ENCODE peak calls at places on chromosome 1, in five cellular contexts. Q is AG08396; K is T follicular helper cell; E is central memory CD4-positive, alpha-beta T cell; R is HEK293T. D is an unnamed sample.

GRCh38 chr1:8925406-8925805 is 20.3 kb upstream of the CA6 start:
- DNase-seq in Q (no peak), K (no peak), E (no peak), R (no peak), D (no peak)

GRCh38 chr1:26761217-26761616 is 26.5 kb upstream of the PIGV start:
- DNase-seq in Q (no peak), K (no peak), E (no peak), R (no peak), D (no peak)

GRCh38 chr1:32466761-32467160 is 1.9 kb downstream of the ZBTB8B start:
- DNase-seq in Q (no peak), K (no peak), E (no peak), R (no peak), D (no peak)

GRCh38 chr1:44361478-44361877 is 6.4 kb upstream of the ERI3 start:
- DNase-seq in Q (no peak), K (no peak), E (no peak), R (peak; percentile 21), D (no peak)

GRCh38 chr1:63691672-63692425 is 82.0 kb upstream of the ROR1 start:
- DNase-seq in Q (peak; percentile 66), K (no peak), E (peak; percentile 3), R (peak; percentile 84), D (no peak)

GRCh38 chr1:45908613-45909140 is 105.3 kb downstream of the MAST2 start:
- DNase-seq in Q (no peak), K (no peak), E (no peak), R (no peak), D (no peak)

GRCh38 chr1:210949489-210949888 is 184.5 kb downstream of the KCNH1 start:
- DNase-seq in Q (no peak), K (no peak), E (no peak), R (no peak), D (no peak)

GRCh38 chr1:76330993-76331603 is 256.6 kb downstream of the ST6GALNAC3 start:
- DNase-seq in Q (peak; percentile 36), K (peak; percentile 7), E (peak; percentile 26), R (peak; percentile 75), D (no peak)

GRCh38 chr1:180027949-180028445 is 73.4 kb downstream of the CEP350 start:
- DNase-seq in Q (peak; percentile 29), K (no peak), E (no peak), R (no peak), D (no peak)

GRCh38 chr1:2864203-2864905 is 62.9 kb upstream of the TTC34 start:
- DNase-seq in Q (no peak), K (no peak), E (no peak), R (no peak), D (no peak)

GRCh38 chr1:89794406-89794805 is 26.4 kb upstream of the LRRC8D start:
- DNase-seq in Q (peak; percentile 45), K (no peak), E (no peak), R (no peak), D (no peak)

GRCh38 chr1:119327436-119328155 is 41.0 kb upstream of the HAO2 start:
- DNase-seq in Q (peak; percentile 18), K (no peak), E (no peak), R (peak; percentile 78), D (no peak)

GRCh38 chr1:24150228-24151174 is 7.6 kb upstream of the IL22RA1 start:
- DNase-seq in Q (peak; percentile 84), K (peak; percentile 77), E (peak; percentile 63), R (peak; percentile 89), D (peak; percentile 93)